ENCODE peak calls at places on chromosomes 3 and 15, in five cellular contexts. B is A549, Z is HepG2, T is K562, N is GM12878. U is an unnamed sample.

GRCh38 chr15:28886431-28887343 is 913 bp downstream of the APBA2 start:
- DNase-seq in B (no peak), Z (no peak), T (no peak), N (no peak), U (no peak)

GRCh38 chr3:43632269-43632733 is 10.5 kb upstream of the ANO10 start:
- DNase-seq in B (no peak), Z (no peak), T (peak; percentile 67), N (no peak), U (peak; percentile 77)

GRCh38 chr15:81886080-81886479 is 159.7 kb downstream of the MEX3B start:
- DNase-seq in B (no peak), Z (no peak), T (no peak), N (no peak), U (no peak)

GRCh38 chr3:185290266-185290665 is 36.4 kb upstream of the EHHADH start:
- DNase-seq in B (no peak), Z (no peak), T (peak; percentile 42), N (no peak), U (no peak)

GRCh38 chr15:42385206-42385979 is 26.1 kb downstream of the CAPN3 start:
- DNase-seq in B (peak; percentile 41), Z (peak; percentile 45), T (peak; percentile 76), N (no peak), U (peak; percentile 59)

GRCh38 chr15:48888209-48888608 is 10.3 kb downstream of the EID1 start:
- DNase-seq in B (no peak), Z (no peak), T (no peak), N (no peak), U (no peak)

GRCh38 chr3:141789281-141789680 is 26.1 kb downstream of the GRK7 start:
- DNase-seq in B (peak; percentile 13), Z (peak; percentile 19), T (peak; percentile 72), N (no peak), U (no peak)

GRCh38 chr3:49013738-49014660 is 4.4 kb downstream of the DALRD3 start:
- DNase-seq in B (peak; percentile 43), Z (peak; percentile 59), T (peak; percentile 47), N (no peak), U (peak; percentile 28)

GRCh38 chr3:56251343-56251945 is 216.8 kb downstream of the ERC2 start:
- DNase-seq in B (peak; percentile 19), Z (peak; percentile 18), T (peak; percentile 29), N (peak; percentile 8), U (peak; percentile 66)

GRCh38 chr15:55795031-55795430 is 52.1 kb upstream of the PRTG start:
- DNase-seq in B (no peak), Z (no peak), T (no peak), N (no peak), U (peak; percentile 47)

GRCh38 chr3:73270839-73271483 is 209.5 kb downstream of the EBLN2 start:
- DNase-seq in B (no peak), Z (no peak), T (no peak), N (no peak), U (no peak)

GRCh38 chr15:44038801-44039200 is 156.3 kb downstream of the FRMD5 start:
- DNase-seq in B (no peak), Z (peak; percentile 11), T (no peak), N (no peak), U (no peak)

GRCh38 chr3:27080126-27080525 is 289.1 kb downstream of the NEK10 start:
- DNase-seq in B (no peak), Z (no peak), T (no peak), N (no peak), U (no peak)

GRCh38 chr15:58077427-58077826 is 11.9 kb upstream of the ALDH1A2 start:
- DNase-seq in B (no peak), Z (peak; percentile 12), T (peak; percentile 43), N (no peak), U (peak; percentile 35)

DNA sequence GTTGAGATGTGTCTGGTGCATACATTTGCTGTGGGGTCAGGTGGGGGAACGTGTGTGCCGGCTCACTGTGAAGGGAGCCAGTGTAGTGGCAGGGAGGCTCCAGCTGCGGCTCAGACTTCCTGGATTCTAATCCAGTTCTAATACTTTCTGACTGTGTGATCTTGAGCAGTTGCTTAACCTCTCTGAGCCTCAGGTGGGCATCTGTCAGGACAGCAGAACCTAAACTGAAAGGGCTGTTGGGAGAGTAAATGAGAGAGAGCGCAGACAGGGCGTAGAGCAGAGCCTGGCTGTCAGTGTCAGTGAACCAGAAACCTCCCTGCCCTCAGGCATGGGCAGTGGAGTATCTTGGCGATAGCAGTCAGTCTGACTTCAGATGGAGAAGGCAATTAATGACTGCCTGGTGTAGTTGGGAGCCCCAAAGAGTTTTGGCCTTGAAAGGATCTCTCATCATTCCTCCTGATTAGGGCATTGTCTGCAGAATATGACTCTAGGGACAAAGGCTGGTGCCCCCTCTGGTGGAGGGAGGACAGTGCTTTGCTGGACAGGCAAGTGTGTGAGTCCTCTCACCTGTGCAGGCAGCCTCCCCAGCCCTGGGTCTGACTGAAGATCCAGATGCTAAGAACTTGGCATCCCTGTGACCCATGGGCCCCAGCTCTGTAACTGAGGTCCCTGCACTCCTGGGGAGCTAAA is 9.6 kb downstream of the KBTBD13 start:
- DNase-seq in B (peak; percentile 71), Z (peak; percentile 72), T (peak; percentile 54), N (no peak), U (peak; percentile 18)
- H3K4me1 ChIP-seq in B (no peaks in the 10 kb centered on the region), Z (peaks cover 96% of the 10 kb centered on the region), T (peaks cover 4% of the 10 kb centered on the region), N (no peaks in the 10 kb centered on the region), U (no peaks in the 10 kb centered on the region)

GRCh38 chr3:154469585-154469984 is 39.6 kb upstream of the GPR149 start:
- DNase-seq in B (no peak), Z (no peak), T (no peak), N (no peak), U (no peak)
- H3K4me2 ChIP-seq in B (no peak overlapping the region), Z (no peak overlapping the region), T (no peak overlapping the region), N (no peak overlapping the region), U (no peak overlapping the region)

GRCh38 chr3:129796146-129796545 is 97.4 kb downstream of the TMCC1 start:
- DNase-seq in B (no peak), Z (no peak), T (no peak), N (no peak), U (no peak)
- TF ChIP-seq MYC in B (no peak), Z (no peak), T (no peak), N (no peak), U (no peak)

GRCh38 chr15:59376735-59377134 is 4.1 kb upstream of the MYO1E start:
- DNase-seq in B (no peak), Z (no peak), T (no peak), N (no peak), U (peak; percentile 37)

GRCh38 chr15:59379524-59379923 is 6.9 kb upstream of the MYO1E start:
- DNase-seq in B (no peak), Z (no peak), T (no peak), N (no peak), U (no peak)

GRCh38 chr15:59377940-59378339 is 5.3 kb upstream of the MYO1E start:
- DNase-seq in B (no peak), Z (no peak), T (no peak), N (no peak), U (no peak)

GRCh38 chr15:59380902-59381610 is 8.4 kb upstream of the MYO1E start:
- DNase-seq in B (peak; percentile 43), Z (no peak), T (no peak), N (no peak), U (no peak)

GRCh38 chr15:59378855-59379254 is 6.2 kb upstream of the MYO1E start:
- DNase-seq in B (no peak), Z (no peak), T (no peak), N (no peak), U (no peak)
- H3K4me1 ChIP-seq in B (peaks cover 47% of the 10 kb centered on the region), Z (peaks cover 23% of the 10 kb centered on the region), T (no peaks in the 10 kb centered on the region), N (peaks cover 4% of the 10 kb centered on the region), U (no peaks in the 10 kb centered on the region)

GRCh38 chr3:63349583-63350177 is 71.6 kb downstream of the SYNPR start:
- DNase-seq in B (peak; percentile 5), Z (peak; percentile 56), T (peak; percentile 16), N (no peak), U (peak; percentile 47)
- H3K4me2 ChIP-seq in B (no peak overlapping the region), Z (no peak overlapping the region), T (no peak overlapping the region), N (no peak overlapping the region), U (no peak overlapping the region)